ENCODE peak calls at places on chromosomes 11 and 22, in four cellular contexts. E is H1, C is HCT116, K is K562. Z is an unnamed sample.

GRCh38 chr11:33016654-33017053 is 976 bp downstream of the DEPDC7 start:
- DNase-seq in E (no peak), C (no peak), K (no peak), Z (no peak)

GRCh38 chr11:128525411-128526243 is 61.7 kb downstream of the ETS1 start:
- DNase-seq in E (no peak), C (no peak), K (no peak), Z (no peak)

GRCh38 chr22:42673898-42674390 is 24.8 kb upstream of the CYB5R3 start:
- DNase-seq in E (no peak), C (no peak), K (no peak), Z (peak; percentile 45)

GRCh38 chr11:57649826-57650738 is at the start of gene YPEL4:
- DNase-seq in E (peak; percentile 60), C (no peak), K (peak; percentile 78), Z (peak; percentile 77)

GRCh38 chr11:61688368-61689163 is 8.4 kb downstream of the DAGLA start:
- DNase-seq in E (no peak), C (no peak), K (no peak), Z (peak; percentile 91)

GRCh38 chr11:91946397-91947090 is 278.1 kb upstream of the FAT3 start:
- DNase-seq in E (no peak), C (no peak), K (no peak), Z (no peak)

GRCh38 chr11:74330065-74330858 is 18.8 kb upstream of the P4HA3 start:
- DNase-seq in E (no peak), C (no peak), K (no peak), Z (no peak)

GRCh38 chr11:44484211-44484610 is 81.3 kb upstream of the CD82 start:
- DNase-seq in E (no peak), C (peak; percentile 8), K (peak; percentile 39), Z (peak; percentile 46)

GRCh38 chr11:58641326-58641725 is 18.9 kb downstream of the CNTF start:
- DNase-seq in E (no peak), C (no peak), K (no peak), Z (no peak)

GRCh38 chr11:78451371-78452150 is 33.9 kb upstream of the GAB2 start:
- DNase-seq in E (no peak), C (no peak), K (no peak), Z (no peak)

GRCh38 chr22:48208894-48209293 is 1446.4 kb downstream of the TBC1D22A start:
- DNase-seq in E (no peak), C (no peak), K (no peak), Z (no peak)

GRCh38 chr11:117222991-117223740 is 8.7 kb downstream of the PCSK7 start:
- DNase-seq in E (no peak), C (no peak), K (no peak), Z (no peak)

GRCh38 chr11:9078113-9079041 is 13.0 kb downstream of the SCUBE2 start:
- DNase-seq in E (peak; percentile 46), C (no peak), K (peak; percentile 23), Z (no peak)

GRCh38 chr22:49240472-49240871 is 587.2 kb downstream of the BRD1 start:
- DNase-seq in E (peak; percentile 14), C (no peak), K (no peak), Z (no peak)

GRCh38 chr11:20235164-20235563 is 74.9 kb upstream of the DBX1 start:
- DNase-seq in E (no peak), C (no peak), K (no peak), Z (no peak)

GRCh38 chr11:106961048-106961447 is 57.2 kb downstream of the GUCY1A2 start:
- DNase-seq in E (no peak), C (no peak), K (no peak), Z (no peak)

GRCh38 chr22:23237201-23237798 is 57.0 kb downstream of the BCR start:
- DNase-seq in E (no peak), C (no peak), K (peak; percentile 60), Z (no peak)

GRCh38 chr11:71286701-71287643 is 34.6 kb upstream of the SHANK2 start:
- DNase-seq in E (no peak), C (no peak), K (no peak), Z (peak; percentile 91)

GRCh38 chr11:22441831-22442230 is 103.7 kb downstream of the SLC17A6 start:
- DNase-seq in E (no peak), C (no peak), K (no peak), Z (no peak)

GRCh38 chr11:118290923-118291322 is 13.6 kb upstream of the CD3E start:
- DNase-seq in E (no peak), C (peak; percentile 51), K (peak; percentile 30), Z (peak; percentile 80)

DNA sequence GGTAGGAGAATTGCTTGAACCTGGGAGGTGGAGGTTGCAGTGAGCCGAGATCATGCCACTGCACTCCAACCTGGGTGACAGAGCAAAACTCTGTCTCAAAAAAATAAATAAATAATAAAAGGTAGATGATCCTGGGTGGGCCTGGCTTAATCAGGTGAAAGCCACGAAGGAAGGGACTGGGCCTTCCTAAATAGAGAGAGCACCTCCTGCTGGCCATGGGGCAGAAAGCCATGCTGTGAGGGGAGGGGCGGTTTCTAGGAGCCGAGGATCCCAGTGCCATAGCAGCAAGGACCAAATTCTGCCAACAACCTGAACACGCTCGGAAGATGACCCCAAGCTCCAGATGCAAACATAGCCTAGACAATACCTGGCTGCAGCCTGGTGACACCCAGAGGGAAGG is 24.5 kb upstream of the DGKZ start:
- DNase-seq in E (peak; percentile 82), C (peak; percentile 45), K (peak; percentile 70), Z (no peak)
- TF ChIP-seq JUND in E (no peak), C (no peak), K (no peak), Z (no peak)

GRCh38 chr11:108947654-108948570 is 283.0 kb downstream of the DDX10 start:
- DNase-seq in E (no peak), C (no peak), K (peak; percentile 33), Z (no peak)
- TF ChIP-seq JUND in E (no peak), C (peak; percentile 27), K (no peak), Z (no peak)

DNA sequence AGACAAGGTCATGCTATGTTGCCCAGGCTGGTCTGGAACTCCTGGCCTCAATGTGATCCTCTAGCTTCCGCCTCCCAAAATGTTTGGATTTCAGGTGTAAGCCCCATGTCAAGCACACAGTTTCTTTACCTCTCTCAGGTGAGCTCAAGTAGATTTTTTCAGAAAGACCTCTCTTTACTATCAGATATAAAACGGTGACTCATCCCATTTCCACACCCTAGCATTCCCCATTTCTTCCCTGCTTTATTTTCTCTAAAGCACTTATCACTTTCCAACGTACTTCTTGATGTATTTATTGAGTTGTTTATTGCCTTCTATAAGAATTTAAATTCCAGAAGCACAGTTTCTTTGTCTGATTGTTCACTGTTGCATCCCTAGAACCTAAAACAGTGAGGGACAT is 3.7 kb downstream of the TSG101 start:
- DNase-seq in E (no peak), C (no peak), K (no peak), Z (no peak)
- TF ChIP-seq JUND in E (no peak), C (no peak), K (no peak), Z (no peak)

GRCh38 chr11:119592642-119593041 is 136.4 kb downstream of the NECTIN1 start:
- DNase-seq in E (no peak), C (no peak), K (no peak), Z (no peak)

GRCh38 chr11:119586181-119586580 is 142.8 kb downstream of the NECTIN1 start:
- DNase-seq in E (no peak), C (no peak), K (no peak), Z (no peak)

GRCh38 chr11:119591836-119592310 is 137.1 kb downstream of the NECTIN1 start:
- DNase-seq in E (no peak), C (no peak), K (peak; percentile 46), Z (no peak)

GRCh38 chr11:119590651-119591308 is 138.2 kb downstream of the NECTIN1 start:
- DNase-seq in E (no peak), C (no peak), K (no peak), Z (peak; percentile 95)

GRCh38 chr11:119589011-119589410 is 140.0 kb downstream of the NECTIN1 start:
- DNase-seq in E (no peak), C (no peak), K (no peak), Z (no peak)
- TF ChIP-seq JUND in E (no peak), C (no peak), K (no peak), Z (no peak)

GRCh38 chr22:18997925-18998315 is 61.8 kb upstream of the PRODH start:
- DNase-seq in E (peak; percentile 41), C (no peak), K (no peak), Z (no peak)

GRCh38 chr22:18999416-18999815 is 63.3 kb upstream of the PRODH start:
- DNase-seq in E (no peak), C (no peak), K (no peak), Z (no peak)

GRCh38 chr22:19001204-19001603 is 65.1 kb upstream of the PRODH start:
- DNase-seq in E (no peak), C (no peak), K (no peak), Z (no peak)

GRCh38 chr22:18997306-18997924 is 61.3 kb upstream of the PRODH start:
- DNase-seq in E (peak; percentile 30), C (no peak), K (no peak), Z (no peak)

DNA sequence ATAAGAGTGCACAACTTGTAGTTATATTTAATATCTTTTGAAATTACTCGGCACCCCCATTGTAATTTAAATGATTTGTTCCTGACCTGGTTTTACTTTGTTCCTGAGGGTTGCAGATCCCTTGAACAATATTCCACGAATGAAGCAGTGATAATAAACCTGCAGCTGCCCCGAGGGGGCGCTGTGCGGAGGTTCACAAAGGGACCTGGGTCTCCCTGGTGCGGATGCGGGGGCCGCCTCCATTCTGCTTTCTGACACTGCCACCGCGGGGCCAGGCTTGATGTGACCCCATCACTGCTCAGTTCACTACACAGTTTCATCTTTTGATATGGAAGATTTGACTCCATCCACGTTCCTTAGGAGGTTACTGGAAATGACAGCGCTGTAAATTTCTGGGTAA is 62.9 kb upstream of the PRODH start:
- DNase-seq in E (peak; percentile 92), C (no peak), K (peak; percentile 87), Z (no peak)
- TF ChIP-seq JUND in E (no peak), C (no peak), K (no peak), Z (no peak)

GRCh38 chr22:36461665-36462474 is 19.6 kb downstream of the TXN2 start:
- DNase-seq in E (peak; percentile 61), C (no peak), K (no peak), Z (peak; percentile 46)
- TF ChIP-seq JUND in E (peak; percentile 91), C (no peak), K (no peak), Z (peak; percentile 88)

DNA sequence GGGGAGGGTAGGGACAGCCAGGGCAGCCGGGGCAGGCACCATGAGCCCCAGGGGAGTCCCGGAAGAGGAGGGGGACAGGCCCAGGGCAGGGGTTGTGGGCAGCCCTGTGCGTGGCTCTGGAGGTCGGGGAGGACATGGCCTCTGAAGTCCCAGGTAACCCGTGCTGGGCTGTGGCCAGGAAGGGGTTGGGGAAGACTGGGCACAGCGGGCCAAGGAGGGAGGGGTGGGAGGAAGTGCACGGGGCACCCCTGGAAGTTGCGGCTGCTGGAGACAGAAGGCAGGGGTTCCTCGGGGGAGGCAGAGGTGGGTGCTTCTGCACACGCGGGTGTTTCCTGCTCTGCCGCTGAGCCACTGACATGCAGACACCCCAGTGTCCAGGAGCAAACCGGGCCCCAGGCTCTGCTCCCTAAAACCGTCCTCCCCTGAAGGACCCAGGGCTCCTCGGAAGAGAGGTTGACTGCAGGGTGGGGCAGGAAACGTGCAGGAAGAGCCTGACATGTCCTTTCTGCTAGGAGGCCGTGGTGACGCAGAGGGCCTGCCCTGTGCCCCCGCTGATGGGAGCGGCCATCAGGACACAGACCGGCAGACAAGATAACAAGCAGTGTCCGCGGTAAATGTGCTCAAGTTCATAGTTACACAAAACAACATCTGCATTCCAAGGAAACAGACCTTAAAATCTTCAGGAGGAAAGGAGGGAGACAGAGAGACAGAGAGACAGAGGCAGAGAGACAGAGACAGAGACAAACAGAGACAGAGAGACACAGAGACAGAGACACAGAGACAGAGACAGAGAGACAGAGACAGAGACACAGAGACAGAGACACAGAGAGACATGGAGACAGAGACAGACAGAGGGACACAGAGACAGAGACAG is 5.7 kb downstream of the TNNI2 start:
- DNase-seq in E (no peak), C (no peak), K (peak; percentile 88), Z (no peak)
- TF ChIP-seq JUND in E (no peak), C (no peak), K (peak; percentile 35), Z (no peak)